ENCODE peak calls at places on chromosomes 13 and 19, in five cellular contexts. U is PC-3; H is uterus; P is OCI-LY7; Z is CD8-positive, alpha-beta T cell. X is an unnamed sample.

GRCh38 chr19:47456721-47457478 is 14.8 kb downstream of the SLC8A2 start:
- DNase-seq in U (no peak), H (no peak), P (no peak), Z (no peak), X (no peak)

GRCh38 chr19:57850553-57851017 is 926 bp downstream of the ZNF587 start:
- DNase-seq in U (peak), H (no peak), P (peak), Z (no peak), X (peak)

GRCh38 chr19:44925114-44925891 is 10.9 kb downstream of the APOC1 start:
- DNase-seq in U (no peak), H (peak), P (no peak), Z (no peak), X (no peak)

GRCh38 chr19:1767464-1767933 is 14.2 kb downstream of the ONECUT3 start:
- DNase-seq in U (peak), H (no peak), P (peak), Z (peak), X (no peak)

GRCh38 chr19:23222998-23223652 is 27.1 kb downstream of the ZNF724 start:
- DNase-seq in U (peak), H (no peak), P (peak), Z (no peak), X (no peak)

GRCh38 chr19:48355555-48355954 is 8.2 kb downstream of the TMEM143 start:
- DNase-seq in U (no peak), H (no peak), P (no peak), Z (no peak), X (no peak)

GRCh38 chr19:40831502-40832430 is 18.5 kb downstream of the CYP2A6 start:
- DNase-seq in U (peak), H (peak), P (no peak), Z (no peak), X (peak)

GRCh38 chr19:30393729-30394480 is 21.7 kb downstream of the ZNF536 start:
- DNase-seq in U (no peak), H (no peak), P (no peak), Z (no peak), X (no peak)

GRCh38 chr13:29589234-29589633 is 6.3 kb downstream of the SLC7A1 start:
- DNase-seq in U (no peak), H (no peak), P (no peak), Z (no peak), X (no peak)

GRCh38 chr19:55675661-55676354 is 782 bp downstream of the EPN1 start:
- DNase-seq in U (peak), H (no peak), P (peak), Z (no peak), X (no peak)

GRCh38 chr13:35818577-35819165 is 312.5 kb downstream of the DCLK1 start:
- DNase-seq in U (peak), H (no peak), P (peak), Z (no peak), X (peak)

GRCh38 chr19:29680447-29680846 is 15.2 kb downstream of the PLEKHF1 start:
- DNase-seq in U (no peak), H (no peak), P (peak), Z (peak), X (no peak)

GRCh38 chr13:30569901-30570576 is 47.7 kb upstream of the USPL1 start:
- DNase-seq in U (peak), H (peak), P (no peak), Z (no peak), X (peak)

GRCh38 chr13:22316494-22317025 is 645.7 kb downstream of the FGF9 start:
- DNase-seq in U (no peak), H (no peak), P (no peak), Z (no peak), X (no peak)

GRCh38 chr13:91978571-91978970 is 580.1 kb downstream of the GPC5 start:
- DNase-seq in U (no peak), H (no peak), P (no peak), Z (no peak), X (no peak)

GRCh38 chr19:42327381-42327780 is 1.9 kb downstream of the MEGF8 start:
- DNase-seq in U (no peak), H (no peak), P (no peak), Z (no peak), X (no peak)

GRCh38 chr13:49112782-49113525 is 107.2 kb upstream of the MLNR start:
- DNase-seq in U (no peak), H (no peak), P (no peak), Z (no peak), X (no peak)

DNA sequence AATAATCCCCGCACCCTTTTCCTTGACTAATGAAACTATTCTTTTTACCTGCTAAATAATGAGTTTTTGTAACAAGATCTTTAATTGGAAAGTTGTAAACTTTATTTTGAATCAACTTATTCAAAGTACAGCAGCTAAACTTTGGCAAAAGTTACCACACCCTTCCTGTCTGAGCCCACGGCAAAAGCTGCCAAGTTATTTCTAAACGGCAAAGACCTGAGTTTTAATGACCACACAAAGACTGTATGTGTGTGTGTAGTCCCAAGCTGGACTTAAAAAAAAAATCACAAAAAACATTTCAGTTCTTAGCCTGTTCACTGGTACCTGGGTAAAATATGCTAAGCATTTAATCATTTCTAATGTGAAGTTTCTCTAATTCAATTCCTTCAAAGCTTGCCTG is 60.7 kb downstream of the ZAR1L start:
- DNase-seq in U (no peak), H (no peak), P (no peak), Z (no peak), X (no peak)
- H3K4me3 ChIP-seq in U (peak), H (no peak), P (no peak), Z (no peak), X (no peak)

DNA sequence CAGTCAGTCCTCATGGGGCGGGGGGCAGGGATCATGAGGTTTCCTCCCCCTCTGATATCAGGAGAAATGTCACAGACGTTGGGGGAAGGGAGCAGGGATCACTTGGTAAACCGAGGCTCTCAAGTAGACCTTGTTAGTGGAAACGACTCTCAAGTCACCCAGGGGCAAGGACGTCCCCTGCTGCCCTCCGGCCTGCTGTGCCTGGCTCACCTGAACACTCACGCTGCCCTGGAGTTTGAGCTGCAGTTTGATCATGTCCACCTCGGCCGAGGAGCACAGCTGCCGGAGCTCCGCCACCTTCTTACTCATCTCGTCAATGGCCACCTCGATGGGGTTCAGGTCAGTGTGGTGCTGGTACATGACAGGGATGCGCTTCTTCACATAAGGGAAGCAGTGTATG is 47.6 kb upstream of the SLC15A1 start:
- DNase-seq in U (no peak), H (no peak), P (no peak), Z (no peak), X (no peak)
- H3K4me3 ChIP-seq in U (no peak), H (no peak), P (no peak), Z (no peak), X (no peak)

GRCh38 chr13:27183561-27184147 is 12.0 kb upstream of the USP12 start:
- DNase-seq in U (peak), H (no peak), P (no peak), Z (no peak), X (peak)

GRCh38 chr13:27186295-27186694 is 14.7 kb upstream of the USP12 start:
- DNase-seq in U (peak), H (no peak), P (no peak), Z (no peak), X (no peak)

GRCh38 chr13:27182054-27182453 is 10.4 kb upstream of the USP12 start:
- DNase-seq in U (no peak), H (no peak), P (no peak), Z (no peak), X (no peak)

GRCh38 chr13:27177852-27178251 is 6.2 kb upstream of the USP12 start:
- DNase-seq in U (no peak), H (no peak), P (no peak), Z (no peak), X (no peak)

GRCh38 chr13:27182844-27183497 is 11.4 kb upstream of the USP12 start:
- DNase-seq in U (peak), H (peak), P (no peak), Z (no peak), X (peak)
- H3K4me3 ChIP-seq in U (peak), H (no peak), P (no peak), Z (no peak), X (peak)

DNA sequence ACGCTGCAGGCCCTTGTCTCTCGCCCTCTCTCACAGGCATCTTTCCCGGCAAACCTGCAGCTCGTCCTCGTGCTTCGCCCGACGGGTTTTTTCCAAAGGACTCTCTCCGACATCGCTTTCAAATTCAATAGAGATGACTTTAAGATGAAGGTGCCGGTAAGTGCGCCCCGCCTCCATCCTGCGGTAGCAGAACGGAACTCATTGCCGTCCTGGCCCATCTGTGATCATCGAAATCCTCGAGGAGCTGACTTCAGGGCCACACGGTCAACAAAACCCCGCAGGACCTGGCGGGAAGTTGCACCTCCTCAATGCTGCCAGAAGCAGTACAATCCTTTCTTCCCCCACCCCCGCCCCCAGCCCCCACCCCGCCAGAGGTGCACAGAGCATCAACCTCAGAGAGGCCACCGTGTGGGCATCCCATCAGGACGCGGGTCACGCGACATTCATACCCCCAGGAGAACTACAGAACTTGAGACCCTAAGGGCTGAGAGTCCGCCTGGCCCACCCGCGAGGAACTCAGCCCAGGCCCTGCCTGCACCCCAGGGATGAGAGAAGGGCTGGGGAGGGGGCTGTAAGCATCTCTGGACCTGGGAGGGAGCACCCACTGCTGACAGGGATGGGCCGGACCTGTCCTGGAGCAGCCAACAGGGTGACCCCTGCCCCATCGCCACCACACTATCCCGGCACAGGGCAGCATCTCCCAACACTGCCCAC is 44.9 kb upstream of the F7 start:
- DNase-seq in U (no peak), H (no peak), P (no peak), Z (no peak), X (no peak)
- H3K4me3 ChIP-seq in U (no peak), H (no peak), P (no peak), Z (no peak), X (no peak)

GRCh38 chr13:113151745-113152707 is 6.4 kb upstream of the PROZ start:
- DNase-seq in U (peak), H (no peak), P (no peak), Z (no peak), X (no peak)
- H3K4me3 ChIP-seq in U (peak), H (no peak), P (no peak), Z (peak), X (no peak)

GRCh38 chr19:3364501-3364858 is 1.9 kb upstream of the NFIC start:
- DNase-seq in U (no peak), H (no peak), P (no peak), Z (no peak), X (no peak)

GRCh38 chr19:3361384-3362216 is 4.8 kb upstream of the NFIC start:
- DNase-seq in U (no peak), H (no peak), P (no peak), Z (no peak), X (no peak)

GRCh38 chr19:3360494-3361383 is 5.6 kb upstream of the NFIC start:
- DNase-seq in U (peak), H (peak), P (peak), Z (peak), X (no peak)

GRCh38 chr19:3363841-3364500 is 2.4 kb upstream of the NFIC start:
- DNase-seq in U (no peak), H (no peak), P (no peak), Z (no peak), X (no peak)

DNA sequence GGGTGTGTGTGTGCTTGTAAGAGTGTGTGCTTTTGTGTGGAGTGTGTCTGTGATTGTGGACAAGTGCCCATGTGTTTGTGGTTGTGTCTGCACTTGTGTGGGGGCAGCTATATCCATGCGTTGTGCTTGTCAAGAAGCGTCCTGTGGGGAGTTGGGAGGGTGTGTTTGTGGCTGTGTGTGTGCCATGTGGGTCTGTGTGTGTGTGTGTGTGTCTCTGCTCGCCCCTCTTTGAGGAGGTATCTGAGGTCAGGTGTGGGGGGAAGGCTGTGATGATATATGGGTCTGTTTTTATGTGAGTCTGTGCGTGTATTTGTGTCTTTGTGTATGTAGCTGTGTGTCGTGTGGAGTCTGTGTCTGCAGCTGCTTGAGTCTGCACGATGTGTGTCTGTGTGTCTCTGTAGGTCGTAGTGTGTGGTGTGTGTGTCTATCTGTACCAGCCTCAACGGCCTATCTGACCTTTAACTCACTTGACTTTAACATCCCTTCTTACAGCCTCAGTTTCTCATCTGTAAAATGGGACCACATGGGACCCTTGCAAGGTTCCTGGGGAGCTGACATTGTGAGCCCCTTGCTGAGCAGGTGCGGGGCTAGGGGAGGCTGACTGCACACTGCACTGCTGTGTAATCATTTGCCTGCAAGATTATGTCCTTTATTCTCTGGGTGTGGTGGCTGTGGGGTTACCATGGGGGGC is 4.0 kb upstream of the NFIC start:
- DNase-seq in U (no peak), H (no peak), P (no peak), Z (no peak), X (no peak)
- H3K4me3 ChIP-seq in U (no peak), H (peak), P (no peak), Z (no peak), X (no peak)

GRCh38 chr13:28138756-28139470 is 568 bp downstream of the PAN3 start:
- DNase-seq in U (peak), H (peak), P (peak), Z (peak), X (no peak)
- H3K4me3 ChIP-seq in U (peak), H (peak), P (peak), Z (peak), X (peak)